ENCODE peak calls at places on chromosomes 6 and 20, in ten cellular contexts. S is PC-9, J is foreskin keratinocyte, Q is dorsolateral prefrontal cortex, X is IMR-90, O is ovary, U is hepatocyte, T is heart right ventricle, H is cardiac muscle cell, Y is lower lobe of right lung. W is an unnamed sample.

GRCh38 chr6:45445749-45446454 is 68.2 kb upstream of the SUPT3H start:
- DNase-seq in S (peak), J (peak), Q (no peak), X (peak), O (no peak), U (peak), T (peak), H (peak), Y (peak), W (no peak)

GRCh38 chr6:156634971-156635371 is 142.2 kb upstream of the ARID1B start:
- DNase-seq in S (no peak), J (no peak), Q (no peak), X (no peak), O (no peak), U (no peak), T (no peak), H (no peak), Y (no peak), W (no peak)

GRCh38 chr6:137315081-137315480 is 95.9 kb upstream of the IFNGR1 start:
- DNase-seq in S (no peak), J (no peak), Q (no peak), X (no peak), O (no peak), U (no peak), T (no peak), H (no peak), Y (no peak), W (no peak)

GRCh38 chr6:49790340-49790739 is 3.3 kb upstream of the PGK2 start:
- DNase-seq in S (no peak), J (no peak), Q (no peak), X (no peak), O (no peak), U (no peak), T (no peak), H (no peak), Y (no peak), W (no peak)

GRCh38 chr6:148501178-148501590 is 158.5 kb downstream of the SASH1 start:
- DNase-seq in S (no peak), J (peak), Q (no peak), X (peak), O (no peak), U (peak), T (no peak), H (peak), Y (no peak), W (no peak)

GRCh38 chr6:36955136-36955535 is 598 bp downstream of the PI16 start:
- DNase-seq in S (no peak), J (no peak), Q (no peak), X (no peak), O (no peak), U (no peak), T (no peak), H (no peak), Y (no peak), W (no peak)

GRCh38 chr6:121557146-121557545 is 121.7 kb downstream of the GJA1 start:
- DNase-seq in S (no peak), J (no peak), Q (no peak), X (no peak), O (no peak), U (no peak), T (no peak), H (no peak), Y (no peak), W (no peak)

GRCh38 chr6:53335224-53335994 is 13.3 kb downstream of the ELOVL5 start:
- DNase-seq in S (no peak), J (peak), Q (no peak), X (no peak), O (no peak), U (no peak), T (no peak), H (no peak), Y (peak), W (peak)

GRCh38 chr20:10861086-10861485 is 187.3 kb upstream of the JAG1 start:
- DNase-seq in S (peak), J (peak), Q (no peak), X (peak), O (no peak), U (no peak), T (no peak), H (peak), Y (no peak), W (no peak)

GRCh38 chr20:64119301-64119680 is 11.9 kb upstream of the NPBWR2 start:
- DNase-seq in S (peak), J (no peak), Q (no peak), X (no peak), O (no peak), U (no peak), T (no peak), H (no peak), Y (peak), W (no peak)

GRCh38 chr20:22523499-22524392 is 60.6 kb downstream of the FOXA2 start:
- DNase-seq in S (peak), J (no peak), Q (no peak), X (no peak), O (no peak), U (peak), T (no peak), H (no peak), Y (no peak), W (no peak)

GRCh38 chr6:140271759-140272377 is 897.4 kb upstream of the CITED2 start:
- DNase-seq in S (no peak), J (no peak), Q (no peak), X (no peak), O (no peak), U (no peak), T (no peak), H (no peak), Y (no peak), W (no peak)

GRCh38 chr6:5497896-5498578 is 236.7 kb downstream of the FARS2 start:
- DNase-seq in S (no peak), J (no peak), Q (no peak), X (peak), O (no peak), U (no peak), T (no peak), H (peak), Y (no peak), W (no peak)

GRCh38 chr20:17541996-17542395 is 10.8 kb upstream of the BFSP1 start:
- DNase-seq in S (peak), J (peak), Q (no peak), X (peak), O (no peak), U (no peak), T (no peak), H (peak), Y (no peak), W (no peak)

GRCh38 chr6:116027821-116028220 is 32.9 kb downstream of the FRK start:
- DNase-seq in S (no peak), J (no peak), Q (no peak), X (no peak), O (no peak), U (no peak), T (no peak), H (no peak), Y (no peak), W (no peak)

GRCh38 chr6:137216875-137217553 is 2.2 kb downstream of the IFNGR1 start:
- DNase-seq in S (no peak), J (peak), Q (no peak), X (no peak), O (no peak), U (no peak), T (no peak), H (no peak), Y (no peak), W (no peak)

GRCh38 chr6:112007805-112008204 is 46.1 kb upstream of the CCN6 start:
- DNase-seq in S (no peak), J (no peak), Q (no peak), X (peak), O (no peak), U (no peak), T (no peak), H (peak), Y (peak), W (no peak)

GRCh38 chr6:168363811-168364792 is 44.5 kb upstream of the DACT2 start:
- DNase-seq in S (no peak), J (no peak), Q (no peak), X (no peak), O (peak), U (no peak), T (no peak), H (no peak), Y (no peak), W (no peak)

GRCh38 chr6:5989141-5989723 is 17.5 kb downstream of the NRN1 start:
- DNase-seq in S (no peak), J (no peak), Q (no peak), X (no peak), O (no peak), U (no peak), T (peak), H (no peak), Y (peak), W (no peak)

GRCh38 chr6:7119272-7119801 is 11.6 kb downstream of the RREB1 start:
- DNase-seq in S (no peak), J (no peak), Q (no peak), X (no peak), O (no peak), U (no peak), T (no peak), H (no peak), Y (no peak), W (no peak)
- H3K27ac ChIP-seq in S (no peak), J (peak), Q (no peak), X (no peak), O (no peak), U (peak), T (no peak), H (peak), Y (no peak), W (no peak)

GRCh38 chr6:31620586-31621319 is at the start of gene PRRC2A:
- DNase-seq in S (no peak), J (no peak), Q (peak), X (peak), O (peak), U (peak), T (peak), H (no peak), Y (no peak), W (no peak)
- TF ChIP-seq CTCF in S (no peak), J (no peak), Q (no peak), X (no peak), O (no peak), U (no peak), T (no peak), H (no peak), Y (no peak), W (no peak)

DNA sequence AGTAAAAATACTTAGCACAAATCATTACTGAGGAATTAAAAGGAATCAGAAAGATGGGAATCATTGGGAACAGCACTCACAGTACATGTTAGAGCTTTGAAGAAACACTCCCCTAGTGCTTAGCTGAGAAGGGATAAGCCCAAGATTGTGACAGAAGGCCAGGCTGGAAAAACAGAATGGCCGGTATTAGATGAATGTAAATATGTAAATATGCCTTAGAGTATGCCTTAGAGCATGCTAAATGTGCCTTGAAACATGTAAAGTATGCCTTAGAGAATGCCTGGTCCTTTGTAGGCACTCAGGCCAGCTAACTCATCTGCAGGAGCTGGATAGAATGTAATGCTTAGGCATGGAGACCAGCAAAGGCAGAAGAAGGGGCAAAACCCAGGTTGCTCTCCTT is 10.6 kb upstream of the TENT5A start:
- DNase-seq in S (no peak), J (no peak), Q (no peak), X (no peak), O (no peak), U (no peak), T (no peak), H (no peak), Y (no peak), W (no peak)
- H3K27ac ChIP-seq in S (no peak), J (no peak), Q (no peak), X (no peak), O (no peak), U (peak), T (no peak), H (no peak), Y (no peak), W (no peak)

DNA sequence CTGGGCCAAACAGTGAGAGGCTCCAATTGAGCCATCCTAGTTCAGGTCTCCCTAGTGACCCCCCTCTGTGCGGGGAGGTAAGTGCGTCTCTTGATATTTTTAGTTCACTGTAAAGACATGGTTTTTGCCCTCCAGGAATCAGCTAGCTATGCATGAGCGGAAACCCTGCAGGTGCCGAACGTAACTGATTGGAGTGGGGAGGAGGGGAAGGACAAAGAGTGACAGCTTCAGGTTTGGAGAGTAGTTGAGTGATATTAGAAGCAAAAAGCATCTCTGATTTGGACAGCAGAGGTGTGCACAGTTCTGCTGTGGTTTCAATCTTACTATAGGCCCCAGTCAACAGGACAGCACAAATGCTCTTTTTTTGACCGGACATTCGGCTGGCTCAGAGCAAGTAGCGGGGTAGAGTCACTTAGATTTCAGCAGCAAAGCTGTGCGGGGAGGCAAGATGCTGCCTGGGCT is 31.8 kb downstream of the TBC1D7 start:
- DNase-seq in S (no peak), J (no peak), Q (no peak), X (no peak), O (no peak), U (no peak), T (no peak), H (no peak), Y (no peak), W (no peak)
- TF ChIP-seq CTCF in S (no peak), J (no peak), Q (no peak), X (no peak), O (no peak), U (no peak), T (no peak), H (no peak), Y (no peak), W (no peak)

DNA sequence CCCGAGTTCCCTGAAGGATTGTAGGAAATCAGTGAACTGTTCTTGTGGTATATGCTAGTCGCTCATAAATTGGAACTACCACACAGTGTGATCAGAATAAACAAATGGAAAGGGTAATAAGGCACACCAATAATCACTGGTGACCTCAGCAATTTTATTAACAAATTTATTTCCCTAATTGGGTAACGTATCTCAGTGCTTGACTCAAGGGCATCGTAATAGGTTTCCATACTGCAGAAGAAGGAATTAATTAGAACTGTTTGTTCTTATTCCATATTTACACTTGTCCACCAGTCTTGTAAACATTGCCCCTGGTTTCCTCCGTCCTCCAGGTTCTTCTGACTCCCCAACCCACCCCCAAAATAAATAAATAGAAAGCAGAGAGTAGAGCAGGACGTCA is 10.0 kb upstream of the UQCC2 start:
- DNase-seq in S (no peak), J (no peak), Q (no peak), X (no peak), O (no peak), U (no peak), T (no peak), H (no peak), Y (no peak), W (no peak)
- H3K27ac ChIP-seq in S (no peak), J (no peak), Q (no peak), X (no peak), O (no peak), U (no peak), T (peak), H (no peak), Y (peak), W (no peak)

GRCh38 chr20:52372169-52372568 is 180.6 kb upstream of the ZFP64 start:
- DNase-seq in S (no peak), J (no peak), Q (no peak), X (no peak), O (no peak), U (no peak), T (no peak), H (no peak), Y (no peak), W (no peak)
- TF ChIP-seq CTCF in S (no peak), J (no peak), Q (no peak), X (no peak), O (no peak), U (no peak), T (no peak), H (no peak), Y (no peak), W (no peak)

GRCh38 chr6:47437592-47437991 is 40.0 kb upstream of the CD2AP start:
- DNase-seq in S (no peak), J (no peak), Q (no peak), X (no peak), O (no peak), U (no peak), T (no peak), H (no peak), Y (no peak), W (no peak)

GRCh38 chr6:47438481-47439347 is 38.9 kb upstream of the CD2AP start:
- DNase-seq in S (no peak), J (no peak), Q (no peak), X (no peak), O (no peak), U (no peak), T (no peak), H (no peak), Y (no peak), W (no peak)

GRCh38 chr6:47439348-47439668 is 38.3 kb upstream of the CD2AP start:
- DNase-seq in S (no peak), J (no peak), Q (no peak), X (no peak), O (no peak), U (no peak), T (no peak), H (no peak), Y (no peak), W (no peak)

GRCh38 chr6:47435254-47435612 is 42.4 kb upstream of the CD2AP start:
- DNase-seq in S (no peak), J (no peak), Q (no peak), X (no peak), O (no peak), U (no peak), T (no peak), H (no peak), Y (no peak), W (no peak)

GRCh38 chr6:47434372-47435253 is 43.0 kb upstream of the CD2AP start:
- DNase-seq in S (no peak), J (no peak), Q (no peak), X (no peak), O (no peak), U (peak), T (no peak), H (no peak), Y (no peak), W (no peak)
- H3K27ac ChIP-seq in S (no peak), J (no peak), Q (no peak), X (no peak), O (no peak), U (peak), T (no peak), H (no peak), Y (no peak), W (no peak)

GRCh38 chr6:39388526-39389371 is 66.2 kb upstream of the KCNK16 start:
- DNase-seq in S (no peak), J (no peak), Q (no peak), X (no peak), O (no peak), U (no peak), T (no peak), H (peak), Y (no peak), W (no peak)

GRCh38 chr6:39387785-39388184 is 65.3 kb upstream of the KCNK16 start:
- DNase-seq in S (no peak), J (peak), Q (no peak), X (no peak), O (no peak), U (no peak), T (no peak), H (no peak), Y (no peak), W (no peak)

GRCh38 chr6:39391182-39391581 is 68.7 kb upstream of the KCNK16 start:
- DNase-seq in S (no peak), J (no peak), Q (no peak), X (no peak), O (no peak), U (no peak), T (no peak), H (no peak), Y (no peak), W (no peak)

GRCh38 chr6:39393075-39393474 is 70.6 kb upstream of the KCNK16 start:
- DNase-seq in S (no peak), J (no peak), Q (no peak), X (no peak), O (no peak), U (no peak), T (no peak), H (no peak), Y (no peak), W (no peak)

GRCh38 chr6:39389372-39389767 is 66.9 kb upstream of the KCNK16 start:
- DNase-seq in S (no peak), J (no peak), Q (no peak), X (no peak), O (no peak), U (peak), T (no peak), H (peak), Y (no peak), W (no peak)
- TF ChIP-seq CTCF in S (no peak), J (peak), Q (no peak), X (no peak), O (no peak), U (peak), T (peak), H (peak), Y (no peak), W (no peak)

GRCh38 chr6:38350882-38351281 is 288.8 kb downstream of the BTBD9 start:
- DNase-seq in S (no peak), J (no peak), Q (no peak), X (peak), O (no peak), U (peak), T (no peak), H (peak), Y (no peak), W (no peak)
- H3K27ac ChIP-seq in S (no peak), J (no peak), Q (no peak), X (no peak), O (no peak), U (peak), T (no peak), H (no peak), Y (no peak), W (no peak)